ENCODE peak calls at places on chromosomes 3 and 15, in seven cellular contexts. L, F, Q, S, X, J and R are unnamed samples.

GRCh38 chr3:125351814-125352456 is 23.2 kb downstream of the ZNF148 start:
- DNase-seq in F (no peak), Q (peak; percentile 57), J (no peak), X (no peak), S (no peak), L (no peak), R (no peak)

GRCh38 chr3:72938471-72939265 is 50.8 kb downstream of the GXYLT2 start:
- DNase-seq in F (peak; percentile 73), S (no peak), J (no peak), L (peak; percentile 92), Q (peak; percentile 94), X (peak; percentile 94), R (peak; percentile 84)

GRCh38 chr15:100733088-100733487 is 130.7 kb downstream of the ASB7 start:
- DNase-seq in S (no peak), Q (peak; percentile 96), F (no peak), L (no peak), J (no peak), X (no peak), R (no peak)

GRCh38 chr15:62469874-62470688 is 305.0 kb upstream of the C2CD4B start:
- DNase-seq in F (no peak), Q (peak; percentile 95), X (no peak), S (no peak), J (no peak), L (no peak), R (no peak)

GRCh38 chr3:187017511-187018230 is 87.3 kb downstream of the ST6GAL1 start:
- DNase-seq in L (no peak), Q (no peak), F (no peak), S (no peak), J (no peak), X (no peak), R (no peak)

GRCh38 chr3:171061749-171062148 is 35.2 kb upstream of the SLC2A2 start:
- DNase-seq in X (no peak), Q (no peak), L (no peak), S (no peak), J (no peak), F (no peak), R (no peak)

GRCh38 chr3:38117748-38118420 is 19.0 kb downstream of the ACAA1 start:
- DNase-seq in X (peak; percentile 78), F (no peak), L (peak; percentile 73), S (peak; percentile 75), Q (peak; percentile 65), J (peak; percentile 46), R (peak; percentile 75)

GRCh38 chr3:19972056-19972455 is 25.2 kb downstream of the RAB5A start:
- DNase-seq in L (no peak), J (no peak), Q (peak; percentile 75), X (no peak), S (no peak), F (no peak), R (no peak)

GRCh38 chr3:141746962-141747361 is 8.9 kb downstream of the RNF7 start:
- DNase-seq in L (no peak), F (no peak), J (no peak), X (no peak), Q (no peak), S (no peak), R (no peak)

GRCh38 chr15:63203451-63204090 is 14.2 kb downstream of the RAB8B start:
- DNase-seq in S (peak; percentile 57), L (peak; percentile 42), X (no peak), F (no peak), Q (peak; percentile 58), J (peak; percentile 37), R (peak; percentile 10)

GRCh38 chr3:114626751-114627150 is 332.9 kb downstream of the TIGIT start:
- DNase-seq in Q (no peak), F (no peak), J (no peak), S (no peak), L (no peak), X (no peak), R (no peak)

GRCh38 chr3:136381051-136381450 is 130.9 kb downstream of the PCCB start:
- DNase-seq in L (no peak), Q (no peak), S (no peak), X (no peak), J (no peak), F (no peak), R (no peak)

GRCh38 chr3:37041546-37042195 is 48.4 kb downstream of the MLH1 start:
- DNase-seq in L (no peak), J (no peak), S (no peak), F (no peak), X (no peak), Q (no peak), R (no peak)

GRCh38 chr3:60931452-60931851 is 319.8 kb downstream of the FHIT start:
- DNase-seq in S (no peak), Q (no peak), X (no peak), L (no peak), F (no peak), J (no peak), R (no peak)

GRCh38 chr3:12627371-12627770 is 36.5 kb downstream of the RAF1 start:
- DNase-seq in F (no peak), S (no peak), X (no peak), Q (no peak), J (no peak), L (no peak), R (no peak)

GRCh38 chr15:85878866-85879265 is 84.1 kb upstream of the KLHL25 start:
- DNase-seq in L (no peak), J (no peak), X (no peak), S (no peak), F (no peak), Q (no peak), R (no peak)

GRCh38 chr15:70240082-70240481 is 142.4 kb upstream of the TLE3 start:
- DNase-seq in L (no peak), S (peak; percentile 59), J (no peak), F (no peak), X (no peak), Q (no peak), R (no peak)

GRCh38 chr3:21330293-21330692 is 420.7 kb downstream of the ZNF385D start:
- DNase-seq in F (no peak), Q (no peak), S (no peak), J (no peak), X (no peak), L (no peak), R (no peak)

GRCh38 chr3:72872183-72872582 is 15.7 kb upstream of the GXYLT2 start:
- DNase-seq in S (no peak), L (no peak), J (no peak), X (no peak), F (no peak), Q (peak; percentile 92), R (no peak)